ENCODE peak calls at places on chromosome 10, in five cellular contexts. Q is hepatic stellate cell, C is left colon, M is amygdala, N is memory B cell. R is an unnamed sample.

GRCh38 chr10:102267748-102268147 is 22.4 kb downstream of the GBF1 start:
- DNase-seq in M (no peak), Q (no peak), N (no peak), C (no peak), R (no peak)

GRCh38 chr10:33386926-33387325 is 52.5 kb upstream of the NRP1 start:
- DNase-seq in M (no peak), N (no peak), Q (no peak), C (no peak), R (no peak)

GRCh38 chr10:30454744-30455498 is 20.9 kb downstream of the MAP3K8 start:
- DNase-seq in M (no peak), N (no peak), C (no peak), Q (peak; percentile 54), R (no peak)

GRCh38 chr10:36421999-36422398 is 703.4 kb upstream of the ANKRD30A start:
- DNase-seq in C (no peak), Q (no peak), N (no peak), M (no peak), R (no peak)

GRCh38 chr10:100043344-100043743 is 33.6 kb upstream of the DNMBP start:
- DNase-seq in N (no peak), M (no peak), C (no peak), Q (no peak), R (no peak)

GRCh38 chr10:95500649-95501048 is 60.5 kb downstream of the SORBS1 start:
- DNase-seq in N (no peak), Q (no peak), C (no peak), M (no peak), R (no peak)

GRCh38 chr10:72691470-72692056 is 380 bp upstream of the MCU start:
- DNase-seq in C (peak; percentile 97), M (no peak), Q (peak; percentile 88), N (no peak), R (peak; percentile 97)

GRCh38 chr10:8044908-8045727 is 9.4 kb upstream of the GATA3 start:
- DNase-seq in Q (no peak), C (no peak), M (no peak), N (no peak), R (peak; percentile 77)

GRCh38 chr10:17561131-17561530 is 56.0 kb downstream of the HACD1 start:
- DNase-seq in M (no peak), Q (no peak), C (no peak), N (no peak), R (no peak)

GRCh38 chr10:45308707-45309106 is 6.7 kb downstream of the OR13A1 start:
- DNase-seq in Q (no peak), M (no peak), C (no peak), N (no peak), R (no peak)

GRCh38 chr10:6478722-6479121 is 101.4 kb downstream of the PRKCQ start:
- DNase-seq in M (no peak), N (no peak), C (no peak), Q (no peak), R (no peak)

GRCh38 chr10:30185916-30186315 is 126.5 kb upstream of the JCAD start:
- DNase-seq in N (no peak), Q (peak; percentile 83), C (no peak), M (no peak), R (no peak)

GRCh38 chr10:76024460-76025123 is 593.2 kb downstream of the LRMDA start:
- DNase-seq in Q (no peak), C (no peak), N (no peak), M (no peak), R (no peak)

GRCh38 chr10:35237766-35238512 is 98.4 kb upstream of the CCNY start:
- DNase-seq in C (no peak), N (no peak), M (no peak), Q (no peak), R (no peak)

GRCh38 chr10:131065673-131066331 is 245.7 kb downstream of the TCERG1L start:
- DNase-seq in N (no peak), M (no peak), Q (no peak), C (no peak), R (peak; percentile 36)

GRCh38 chr10:6239213-6239991 is 36.7 kb downstream of the PFKFB3 start:
- DNase-seq in M (no peak), N (no peak), Q (peak; percentile 98), C (peak; percentile 51), R (no peak)

GRCh38 chr10:31757831-31758230 is 170.8 kb downstream of the ARHGAP12 start:
- DNase-seq in Q (no peak), C (no peak), N (no peak), M (no peak), R (no peak)

GRCh38 chr10:114754445-114755320 is 66.9 kb upstream of the FHIP2A start:
- DNase-seq in C (no peak), N (no peak), M (no peak), Q (no peak), R (no peak)

GRCh38 chr10:29191674-29192073 is 97.2 kb upstream of the LYZL1 start:
- DNase-seq in N (no peak), Q (no peak), C (no peak), M (no peak), R (no peak)

GRCh38 chr10:69835875-69836727 is 34.4 kb downstream of the COL13A1 start:
- DNase-seq in C (no peak), M (no peak), N (no peak), Q (no peak), R (no peak)

GRCh38 chr10:90805211-90805610 is 52.6 kb downstream of the HTR7 start:
- DNase-seq in M (no peak), C (no peak), N (no peak), Q (no peak), R (no peak)

GRCh38 chr10:22445460-22445859 is 100.2 kb downstream of the SPAG6 start:
- DNase-seq in C (no peak), Q (no peak), M (no peak), N (no peak), R (no peak)

GRCh38 chr10:124245806-124246440 is 152.5 kb upstream of the CHST15 start:
- DNase-seq in C (peak; percentile 16), N (no peak), Q (no peak), M (no peak), R (no peak)

GRCh38 chr10:92688927-92689662 is 660 bp upstream of the HHEX start:
- DNase-seq in M (no peak), Q (peak; percentile 29), C (peak; percentile 30), N (peak; percentile 22), R (peak; percentile 61)

GRCh38 chr10:53153831-53154230 is 381.2 kb upstream of the MBL2 start:
- DNase-seq in M (no peak), C (no peak), Q (no peak), N (no peak), R (no peak)

R was measured in H9.